ENCODE peak calls at places on chromosomes 13 and 19, in five cellular contexts. A is K562, B is A549, D is GM12878, H is HepG2. S is an unnamed sample.

GRCh38 chr19:45488708-45489107 is 8.1 kb downstream of the RTN2 start:
- DNase-seq in A (no peak), B (no peak), D (no peak), H (no peak), S (no peak)

GRCh38 chr13:113319371-113319770 is 22.3 kb downstream of the LAMP1 start:
- DNase-seq in A (no peak), B (no peak), D (no peak), H (no peak), S (no peak)

GRCh38 chr13:49859568-49859967 is 67.1 kb upstream of the KPNA3 start:
- DNase-seq in A (no peak), B (peak), D (no peak), H (peak), S (no peak)

GRCh38 chr13:77028202-77028601 is 1.2 kb upstream of the FBXL3 start:
- DNase-seq in A (no peak), B (no peak), D (no peak), H (no peak), S (no peak)

GRCh38 chr19:28934626-28935025 is 278.3 kb downstream of the UQCRFS1 start:
- DNase-seq in A (no peak), B (no peak), D (no peak), H (no peak), S (no peak)

GRCh38 chr13:50707533-50708096 is 135.9 kb downstream of the DLEU7 start:
- DNase-seq in A (no peak), B (no peak), D (no peak), H (no peak), S (no peak)

GRCh38 chr13:98022210-98022609 is 68.7 kb downstream of the IPO5 start:
- DNase-seq in A (no peak), B (no peak), D (no peak), H (peak), S (no peak)

GRCh38 chr13:73938375-73939070 is 195.7 kb downstream of the KLF12 start:
- DNase-seq in A (no peak), B (peak), D (no peak), H (no peak), S (no peak)

GRCh38 chr13:74289130-74289529 is 154.9 kb upstream of the KLF12 start:
- DNase-seq in A (no peak), B (no peak), D (no peak), H (no peak), S (no peak)

GRCh38 chr13:20157387-20157786 is 3.5 kb downstream of the GJA3 start:
- DNase-seq in A (no peak), B (no peak), D (no peak), H (no peak), S (no peak)

GRCh38 chr13:20161951-20162300 is 1.1 kb upstream of the GJA3 start:
- DNase-seq in A (no peak), B (no peak), D (no peak), H (no peak), S (no peak)

GRCh38 chr13:20159646-20160345 is 1.1 kb downstream of the GJA3 start:
- DNase-seq in A (no peak), B (no peak), D (no peak), H (no peak), S (no peak)

GRCh38 chr13:20160346-20161274 is at the start of gene GJA3:
- DNase-seq in A (peak), B (peak), D (no peak), H (no peak), S (peak)

GRCh38 chr13:20161275-20161950 is 561 bp upstream of the GJA3 start:
- DNase-seq in A (no peak), B (no peak), D (no peak), H (no peak), S (peak)
- TF ChIP-seq JUNB in A (no peak), B (no peak), D (no peak), H (no peak), S (no peak)

GRCh38 chr13:40993119-40993518 is 26.0 kb downstream of the ELF1 start:
- DNase-seq in A (no peak), B (no peak), D (no peak), H (no peak), S (peak)
- TF ChIP-seq CTCF in A (no peak), B (no peak), D (no peak), H (no peak), S (no peak)

DNA sequence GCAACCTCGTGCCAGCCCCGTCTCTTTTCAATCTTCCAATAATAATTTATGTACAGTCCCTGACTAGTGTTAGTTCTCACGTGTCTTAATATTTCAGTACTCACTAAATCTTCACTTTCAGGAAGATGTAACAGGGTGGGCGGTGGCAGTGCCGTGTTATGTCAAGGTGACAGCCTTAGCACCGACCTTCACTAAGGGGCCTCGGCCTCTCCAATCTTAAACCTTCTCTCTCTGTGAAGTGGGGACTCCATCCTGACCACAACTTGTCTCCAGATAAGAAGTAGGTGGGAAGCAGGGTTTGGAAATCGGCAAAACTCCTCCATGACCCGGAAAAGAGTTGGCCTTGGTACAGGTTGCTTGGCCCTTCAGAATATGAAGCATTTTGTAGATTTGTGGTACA is 1.8 kb downstream of the RPS19 start:
- DNase-seq in A (no peak), B (no peak), D (no peak), H (no peak), S (no peak)
- H3K4me3 ChIP-seq in A (peak), B (peak), D (peak), H (peak), S (peak)

GRCh38 chr13:61247149-61247936 is 168.3 kb downstream of the PCDH20 start:
- DNase-seq in A (no peak), B (no peak), D (peak), H (no peak), S (peak)
- TF ChIP-seq JUNB in A (no peak), B (no peak), D (no peak), H (no peak), S (no peak)

GRCh38 chr13:33323766-33324525 is 38.4 kb upstream of the STARD13 start:
- DNase-seq in A (no peak), B (no peak), D (no peak), H (no peak), S (peak)
- TF ChIP-seq CTCF in A (no peak), B (no peak), D (no peak), H (no peak), S (no peak)

DNA sequence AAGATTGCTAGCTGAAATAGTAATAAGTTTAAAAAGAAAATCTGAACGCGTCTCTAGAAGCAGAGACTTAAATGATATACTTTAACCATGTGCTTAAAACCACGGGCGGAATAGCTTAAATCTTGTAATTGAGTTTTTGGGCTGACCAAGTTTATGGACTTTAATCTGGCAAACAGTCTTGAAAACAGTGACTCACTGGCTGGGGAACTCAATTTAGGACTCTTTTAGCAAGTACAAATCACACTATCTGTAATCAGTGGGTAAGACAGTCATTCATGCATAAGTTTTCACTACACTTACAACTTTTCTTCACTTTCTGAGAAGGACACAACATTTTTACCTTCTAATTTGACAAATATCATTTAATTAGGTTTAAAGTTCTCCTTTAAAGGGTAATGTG is 26.8 kb downstream of the ZNF627 start:
- DNase-seq in A (no peak), B (no peak), D (no peak), H (peak), S (no peak)
- H3K4me3 ChIP-seq in A (no peak), B (no peak), D (no peak), H (peak), S (peak)